ENCODE peak calls at places on chromosomes 1 and 21, in ten cellular contexts. E is AG04450, A is psoas muscle, N is breast epithelium, U is neuronal stem cell, Q is adrenal gland, K is trophoblast cell, S is stomach, Z is PC-3, Y is iPS DF 6.9. P is an unnamed sample. For H3K27me3, the result is how much of the 10 kb centered on the place peaks cover.

GRCh38 chr1:157948547-157949152 is 44.8 kb upstream of the KIRREL1 start:
- DNase-seq in E (no peak), A (no peak), N (no peak), U (peak), Q (peak), K (peak), S (no peak), Z (peak), Y (peak), P (no peak)

GRCh38 chr1:246588322-246588721 is 22.1 kb downstream of the CNST start:
- DNase-seq in E (no peak), A (no peak), N (no peak), U (no peak), Q (no peak), K (no peak), S (no peak), Z (peak), Y (no peak), P (no peak)

GRCh38 chr1:63777286-63777685 is 3.5 kb downstream of the ROR1 start:
- DNase-seq in E (no peak), A (no peak), N (no peak), U (no peak), Q (no peak), K (no peak), S (no peak), Z (peak), Y (no peak), P (no peak)

GRCh38 chr21:14645702-14646101 is 99.6 kb upstream of the SAMSN1 start:
- DNase-seq in E (no peak), A (no peak), N (no peak), U (no peak), Q (no peak), K (no peak), S (no peak), Z (no peak), Y (no peak), P (no peak)

GRCh38 chr1:36369061-36369470 is 16.7 kb downstream of the STK40 start:
- DNase-seq in E (no peak), A (peak), N (peak), U (peak), Q (peak), K (peak), S (peak), Z (peak), Y (peak), P (peak)

GRCh38 chr1:81949421-81949820 is 148.7 kb downstream of the ADGRL2 start:
- DNase-seq in E (no peak), A (no peak), N (peak), U (no peak), Q (no peak), K (peak), S (no peak), Z (no peak), Y (no peak), P (no peak)

GRCh38 chr1:117886101-117886795 is 43.2 kb downstream of the GDAP2 start:
- DNase-seq in E (peak), A (no peak), N (no peak), U (no peak), Q (no peak), K (no peak), S (no peak), Z (no peak), Y (no peak), P (no peak)

GRCh38 chr1:209850342-209850979 is 22.7 kb downstream of the UTP25 start:
- DNase-seq in E (no peak), A (no peak), N (peak), U (no peak), Q (peak), K (peak), S (peak), Z (peak), Y (no peak), P (no peak)

GRCh38 chr21:36847189-36847588 is 119.3 kb downstream of the HLCS start:
- DNase-seq in E (peak), A (no peak), N (no peak), U (no peak), Q (no peak), K (peak), S (no peak), Z (peak), Y (no peak), P (no peak)

GRCh38 chr1:30334767-30335166 is 388.6 kb downstream of the MATN1 start:
- DNase-seq in E (no peak), A (no peak), N (no peak), U (no peak), Q (no peak), K (no peak), S (peak), Z (no peak), Y (no peak), P (no peak)

GRCh38 chr1:213871179-213871578 is 116.6 kb upstream of the PROX1 start:
- DNase-seq in E (no peak), A (no peak), N (no peak), U (no peak), Q (no peak), K (no peak), S (no peak), Z (no peak), Y (no peak), P (no peak)

GRCh38 chr1:205681364-205681763 is 1.1 kb upstream of the SLC45A3 start:
- DNase-seq in E (no peak), A (no peak), N (no peak), U (no peak), Q (no peak), K (peak), S (no peak), Z (peak), Y (no peak), P (no peak)
- H3K4me3 ChIP-seq in E (no peak), A (no peak), N (no peak), U (no peak), Q (no peak), K (no peak), S (no peak), Z (no peak), Y (no peak), P (no peak)

GRCh38 chr1:16907870-16908758 is 12.3 kb downstream of the RNU1-2 start:
- DNase-seq in E (no peak), A (no peak), N (no peak), U (no peak), Q (no peak), K (no peak), S (no peak), Z (no peak), Y (no peak), P (no peak)
- H3K27me3 ChIP-seq in E (under half), A (under half), N (under half), U (under half), Q (under half), K (under half), S (under half), Z (under half), Y (under half), P (under half)

GRCh38 chr1:198620198-198620597 is 18.6 kb upstream of the PTPRC start:
- DNase-seq in E (no peak), A (no peak), N (no peak), U (no peak), Q (no peak), K (peak), S (no peak), Z (no peak), Y (no peak), P (no peak)
- H3K27ac ChIP-seq in E (no peak), A (no peak), N (no peak), U (no peak), Q (no peak), K (no peak), S (no peak), Z (no peak), Y (no peak), P (peak)

GRCh38 chr1:162663589-162664030 is 31.3 kb downstream of the DDR2 start:
- DNase-seq in E (no peak), A (no peak), N (no peak), U (peak), Q (peak), K (peak), S (no peak), Z (peak), Y (no peak), P (no peak)

GRCh38 chr1:162662013-162662412 is 29.7 kb downstream of the DDR2 start:
- DNase-seq in E (no peak), A (no peak), N (no peak), U (no peak), Q (no peak), K (no peak), S (no peak), Z (no peak), Y (no peak), P (no peak)

GRCh38 chr1:162660598-162660997 is 28.3 kb downstream of the DDR2 start:
- DNase-seq in E (no peak), A (no peak), N (no peak), U (no peak), Q (no peak), K (no peak), S (no peak), Z (no peak), Y (no peak), P (no peak)

GRCh38 chr1:162661336-162661735 is 29.1 kb downstream of the DDR2 start:
- DNase-seq in E (no peak), A (no peak), N (no peak), U (no peak), Q (no peak), K (no peak), S (no peak), Z (no peak), Y (no peak), P (no peak)

DNA sequence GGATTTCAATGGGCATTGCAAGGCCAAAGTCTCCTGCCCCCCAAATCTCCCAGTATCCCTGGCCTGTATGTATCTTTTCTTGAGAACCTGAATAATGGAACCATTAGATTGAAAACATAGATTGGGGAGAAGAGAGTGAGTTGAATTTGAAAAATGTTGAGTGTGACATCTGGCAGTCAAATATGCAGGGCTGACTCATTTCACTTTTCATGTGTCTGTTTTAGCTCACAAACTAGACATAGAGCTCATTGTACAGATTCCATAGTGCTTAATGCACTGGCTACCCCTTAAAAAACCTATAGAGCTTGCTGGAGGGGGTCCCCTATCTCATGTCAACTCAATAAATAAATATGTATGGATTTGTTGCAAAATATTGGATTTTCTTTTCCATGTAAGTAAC is 30.8 kb downstream of the DDR2 start:
- DNase-seq in E (no peak), A (no peak), N (no peak), U (no peak), Q (no peak), K (peak), S (no peak), Z (peak), Y (no peak), P (no peak)
- H3K4me3 ChIP-seq in E (no peak), A (no peak), N (no peak), U (no peak), Q (no peak), K (no peak), S (no peak), Z (no peak), Y (no peak), P (no peak)

GRCh38 chr1:205434738-205435137 is 12.9 kb upstream of the LEMD1 start:
- DNase-seq in E (no peak), A (no peak), N (no peak), U (no peak), Q (no peak), K (no peak), S (no peak), Z (no peak), Y (no peak), P (no peak)
- H3K27me3 ChIP-seq in E (under half), A (under half), N (under half), U (under half), Q (under half), K (under half), S (under half), Z (under half), Y (under half), P (under half)

GRCh38 chr1:65149753-65150463 is 1.9 kb downstream of the AK4 start:
- DNase-seq in E (no peak), A (no peak), N (no peak), U (no peak), Q (no peak), K (no peak), S (no peak), Z (no peak), Y (no peak), P (no peak)
- H3K27ac ChIP-seq in E (no peak), A (no peak), N (peak), U (no peak), Q (no peak), K (no peak), S (peak), Z (no peak), Y (no peak), P (no peak)

DNA sequence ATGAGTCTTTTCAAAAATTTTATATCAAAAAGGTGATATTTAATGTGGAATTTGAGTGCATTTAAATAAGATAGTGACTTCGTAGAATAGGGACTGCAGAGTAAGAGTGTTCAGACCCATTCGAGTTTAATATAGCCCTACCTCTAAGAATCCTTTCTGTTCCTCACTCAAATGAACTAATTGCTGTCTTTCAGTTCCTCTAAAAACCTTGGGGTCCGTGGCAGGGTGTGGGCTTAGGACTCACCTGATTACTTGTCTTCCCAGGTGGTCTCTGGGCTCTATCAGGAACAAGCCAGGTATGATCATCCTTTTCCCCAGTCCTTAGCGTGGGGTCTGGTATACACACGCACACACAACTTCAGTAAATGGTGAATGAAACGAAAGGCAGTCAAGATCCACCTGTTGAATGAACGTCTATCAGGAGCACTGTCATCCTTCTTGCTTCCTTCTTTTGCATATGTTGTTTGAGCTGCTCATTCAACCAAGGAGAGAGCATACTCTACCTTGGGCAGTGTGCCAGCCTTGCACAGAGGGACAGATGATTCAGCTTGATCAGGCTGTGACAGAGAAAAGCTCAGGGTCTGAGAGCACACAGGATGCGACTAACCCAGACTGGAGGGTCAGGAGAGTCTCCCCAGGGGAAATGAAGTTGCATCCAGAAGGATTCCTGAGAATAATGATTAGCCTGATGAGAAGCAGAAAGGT is 1.2 kb upstream of the RNF11 start:
- DNase-seq in E (no peak), A (peak), N (peak), U (no peak), Q (peak), K (no peak), S (peak), Z (peak), Y (no peak), P (peak)
- H3K4me3 ChIP-seq in E (no peak), A (peak), N (no peak), U (no peak), Q (no peak), K (no peak), S (peak), Z (peak), Y (no peak), P (peak)

GRCh38 chr1:90719321-90720136 is 2.4 kb upstream of the BARHL2 start:
- DNase-seq in E (no peak), A (no peak), N (no peak), U (no peak), Q (no peak), K (no peak), S (no peak), Z (no peak), Y (no peak), P (no peak)
- H3K27me3 ChIP-seq in E (half or more), A (half or more), N (under half), U (half or more), Q (half or more), K (half or more), S (half or more), Z (under half), Y (half or more), P (half or more)

GRCh38 chr1:12144969-12145368 is 21.8 kb upstream of the TNFRSF1B start:
- DNase-seq in E (no peak), A (no peak), N (no peak), U (no peak), Q (no peak), K (no peak), S (no peak), Z (no peak), Y (no peak), P (no peak)
- H3K27ac ChIP-seq in E (no peak), A (no peak), N (peak), U (no peak), Q (no peak), K (peak), S (no peak), Z (no peak), Y (no peak), P (no peak)

GRCh38 chr1:182783068-182783467 is 6.5 kb upstream of the NPL start:
- DNase-seq in E (no peak), A (no peak), N (no peak), U (no peak), Q (no peak), K (peak), S (no peak), Z (no peak), Y (no peak), P (no peak)
- H3K4me3 ChIP-seq in E (no peak), A (no peak), N (no peak), U (no peak), Q (no peak), K (no peak), S (no peak), Z (no peak), Y (no peak), P (no peak)

P was measured in effector memory CD4-positive, alpha-beta T cell.